ENCODE peak calls at places on chromosome 4, in four cellular contexts. V is neural progenitor cell, D is mesendoderm, K is IMR-90. P is an unnamed sample.

GRCh38 chr4:82123934-82124333 is 249.9 kb downstream of the HNRNPD start:
- DNase-seq in V (peak; percentile 9), K (no peak), D (peak; percentile 40), P (no peak)

GRCh38 chr4:154982187-154983047 is 201.3 kb downstream of the RBM46 start:
- DNase-seq in K (peak; percentile 48), V (peak; percentile 81), D (peak; percentile 78), P (peak; percentile 71)

GRCh38 chr4:184457530-184458249 is 16.7 kb downstream of the IRF2 start:
- DNase-seq in D (no peak), V (no peak), K (no peak), P (no peak)

GRCh38 chr4:124803641-124804040 is 91.1 kb upstream of the ANKRD50 start:
- DNase-seq in K (peak; percentile 71), V (no peak), D (peak; percentile 9), P (no peak)

GRCh38 chr4:73070072-73070385 is 513 bp upstream of the COX18 start:
- DNase-seq in V (no peak), K (no peak), D (no peak), P (no peak)

GRCh38 chr4:169933531-169933930 is 92.7 kb downstream of the MFAP3L start:
- DNase-seq in K (no peak), V (no peak), D (peak; percentile 57), P (no peak)

GRCh38 chr4:174318829-174319764 is 35.4 kb downstream of the CEP44 start:
- DNase-seq in V (peak; percentile 40), K (peak; percentile 46), D (peak; percentile 66), P (no peak)

GRCh38 chr4:56817840-56818491 is 3.5 kb downstream of the SPINK2 start:
- DNase-seq in K (no peak), D (no peak), V (no peak), P (no peak)

GRCh38 chr4:89026542-89026941 is 30.4 kb downstream of the FAM13A start:
- DNase-seq in V (no peak), K (no peak), D (peak; percentile 57), P (no peak)

GRCh38 chr4:84237008-84237407 is 262.1 kb downstream of the NKX6-1 start:
- DNase-seq in D (no peak), K (no peak), V (no peak), P (no peak)

GRCh38 chr4:182189107-182189878 is 53.9 kb upstream of the TENM3 start:
- DNase-seq in V (no peak), K (peak; percentile 94), D (no peak), P (no peak)
- H3K27ac ChIP-seq in V (no peak overlapping the region), K (no peak overlapping the region), D (no peak overlapping the region), P (no peak overlapping the region)

GRCh38 chr4:182584016-182584415 is 333.2 kb downstream of the DCTD start:
- DNase-seq in D (no peak), V (no peak), K (no peak), P (no peak)

GRCh38 chr4:182582245-182582644 is 334.9 kb downstream of the DCTD start:
- DNase-seq in K (no peak), D (no peak), V (no peak), P (no peak)

GRCh38 chr4:182589100-182589499 is 328.1 kb downstream of the DCTD start:
- DNase-seq in D (no peak), V (no peak), K (no peak), P (no peak)

GRCh38 chr4:182585321-182585720 is 331.9 kb downstream of the DCTD start:
- DNase-seq in D (peak; percentile 81), K (no peak), V (peak; percentile 56), P (no peak)
- H3K4me1 ChIP-seq in D (no peaks in the 10 kb centered on the region), K (no peaks in the 10 kb centered on the region), V (peaks cover 20% of the 10 kb centered on the region), P (no peaks in the 10 kb centered on the region)

GRCh38 chr4:112517911-112518310 is 1.9 kb upstream of the NEUROG2 start:
- DNase-seq in V (no peak), K (no peak), D (no peak), P (no peak)
- H3K4me3 ChIP-seq in V (no peak overlapping the region), K (no peak overlapping the region), D (no peak overlapping the region), P (no peak overlapping the region)

DNA sequence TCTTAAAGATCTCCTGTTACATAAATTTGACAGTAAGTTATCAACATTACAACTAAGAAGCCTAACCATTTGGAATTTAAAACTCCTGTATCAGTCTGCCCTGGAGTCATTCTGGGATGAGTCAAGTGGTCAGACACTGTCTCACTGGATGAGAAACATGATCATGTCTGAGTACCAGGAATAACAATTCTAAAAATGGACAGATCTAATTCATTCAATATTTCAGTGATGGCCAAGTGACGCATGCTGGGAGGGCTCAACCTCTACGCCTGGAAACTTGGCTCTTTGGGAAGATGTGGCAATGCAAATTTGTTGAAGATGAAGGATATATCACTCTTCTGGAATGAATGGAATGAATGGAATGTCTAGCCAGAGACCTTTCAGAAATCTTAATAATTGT is 1427.2 kb downstream of the STIM2 start:
- DNase-seq in K (peak; percentile 100), D (peak; percentile 78), V (no peak), P (no peak)
- H3K27ac ChIP-seq in K (no peak overlapping the region), D (no peak overlapping the region), V (no peak overlapping the region), P (no peak overlapping the region)

DNA sequence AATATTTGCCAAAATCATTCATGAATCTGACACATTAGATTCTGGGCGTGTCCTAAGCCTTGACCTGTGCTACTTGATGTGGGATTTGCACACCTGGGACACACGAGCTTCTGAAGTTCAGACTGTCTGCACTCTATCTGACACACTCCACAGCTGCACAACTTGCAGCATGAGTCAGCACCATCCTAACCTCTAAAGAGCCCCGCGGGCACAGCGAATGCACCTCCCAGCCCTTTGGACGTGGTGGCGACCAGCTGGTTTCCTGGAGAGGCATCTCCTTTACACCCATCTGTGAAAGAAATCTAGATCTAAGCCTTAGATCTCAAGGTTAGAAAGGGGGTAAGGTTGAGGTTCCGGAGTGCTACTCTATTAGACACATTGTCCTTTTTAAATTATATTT is 69.2 kb downstream of the SORBS2 start:
- DNase-seq in V (no peak), D (no peak), K (no peak), P (no peak)
- H3K4me1 ChIP-seq in V (peaks cover 18% of the 10 kb centered on the region), D (peaks cover 2% of the 10 kb centered on the region), K (peaks cover 1% of the 10 kb centered on the region), P (peaks cover 11% of the 10 kb centered on the region)

DNA sequence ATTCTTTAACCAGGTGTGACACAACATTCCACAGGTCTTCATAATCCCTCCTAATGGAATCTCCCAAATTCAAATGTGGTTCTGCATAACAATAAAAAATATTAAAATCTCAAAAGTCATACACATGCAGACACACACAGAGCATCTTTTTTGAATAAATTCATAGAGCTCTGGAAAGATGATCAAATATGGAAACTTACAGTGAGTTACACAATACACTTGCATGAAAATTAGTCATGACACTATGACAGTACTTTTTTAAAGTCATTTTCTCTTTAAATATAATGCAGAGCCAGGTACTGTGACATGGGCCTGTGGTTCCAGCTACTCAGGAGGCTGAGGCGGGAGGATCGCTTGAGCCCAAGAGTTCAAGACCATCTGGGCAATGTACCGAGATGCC is 38.9 kb downstream of the DDX60L start:
- DNase-seq in K (no peak), V (no peak), D (no peak), P (no peak)
- H3K4me3 ChIP-seq in K (no peak overlapping the region), V (no peak overlapping the region), D (no peak overlapping the region), P (no peak overlapping the region)